ENCODE peak calls at places on chromosomes 7 and 10, in six cellular contexts. C is gastrocnemius medialis, E is NCI-H1417, U is cortex of kidney, O is HepG2, H is glutamatergic neuron. Q is an unnamed sample.

GRCh38 chr7:142925413-142925812 is 8.1 kb downstream of the TRPV5 start:
- DNase-seq in O (no peak), C (no peak), H (no peak), E (no peak), U (no peak), Q (peak)

GRCh38 chr10:13316635-13317311 is 16.9 kb upstream of the PHYH start:
- DNase-seq in C (no peak), U (no peak), E (no peak), O (no peak), H (no peak), Q (no peak)

GRCh38 chr10:72567421-72567820 is 58.5 kb downstream of the MICU1 start:
- DNase-seq in E (no peak), C (peak), O (no peak), U (no peak), H (no peak), Q (no peak)

GRCh38 chr7:102891693-102892261 is 21.0 kb upstream of the LRRC17 start:
- DNase-seq in H (no peak), O (no peak), C (peak), U (no peak), E (no peak), Q (no peak)

GRCh38 chr7:68542831-68543230 is 1055.4 kb upstream of the AUTS2 start:
- DNase-seq in O (no peak), U (no peak), C (no peak), H (no peak), E (no peak), Q (no peak)

GRCh38 chr7:85261341-85261740 is 74.5 kb upstream of the SEMA3D start:
- DNase-seq in C (no peak), E (peak), H (no peak), O (no peak), U (no peak), Q (no peak)

GRCh38 chr7:22814261-22815208 is 8.1 kb downstream of the TOMM7 start:
- DNase-seq in H (no peak), U (no peak), E (no peak), O (peak), C (no peak), Q (no peak)

GRCh38 chr10:22560391-22561239 is 153.8 kb downstream of the PIP4K2A start:
- DNase-seq in H (peak), U (no peak), C (no peak), O (no peak), E (peak), Q (no peak)

GRCh38 chr10:22436526-22436892 is 91.2 kb downstream of the SPAG6 start:
- DNase-seq in H (no peak), E (no peak), C (no peak), U (no peak), O (no peak), Q (no peak)

GRCh38 chr10:103884681-103885139 is 29.3 kb upstream of the SH3PXD2A start:
- DNase-seq in E (peak), U (no peak), O (peak), H (no peak), C (no peak), Q (peak)

GRCh38 chr7:124765401-124766352 is at the start of gene GPR37:
- DNase-seq in H (peak), E (peak), O (no peak), C (no peak), U (no peak), Q (peak)

GRCh38 chr7:45574521-45575500 is 643 bp downstream of the ADCY1 start:
- DNase-seq in E (peak), O (peak), U (no peak), C (no peak), H (peak), Q (peak)

Q was measured in ELF-1.